ENCODE peak calls at places on chromosomes 13 and 19, in five cellular contexts. O, T, Q, S and F are unnamed samples.

GRCh38 chr13:98280176-98280510 is 103.1 kb upstream of the RNF113B start:
- DNase-seq in Q (no peak), S (no peak), O (no peak), T (no peak), F (no peak)

GRCh38 chr13:62678039-62678438 is 1262.4 kb upstream of the PCDH20 start:
- DNase-seq in S (no peak), T (no peak), O (no peak), Q (no peak), F (no peak)

GRCh38 chr13:41995946-41996345 is 35.0 kb upstream of the VWA8 start:
- DNase-seq in S (no peak), O (no peak), T (no peak), Q (no peak), F (no peak)

GRCh38 chr19:12293771-12294307 is 844 bp downstream of the ZNF44 start:
- DNase-seq in Q (peak), S (peak), T (peak), O (peak), F (peak)

GRCh38 chr19:17411801-17412200 is 6.4 kb upstream of the BST2 start:
- DNase-seq in S (no peak), Q (no peak), T (no peak), O (no peak), F (no peak)

GRCh38 chr13:112781881-112782361 is 92.1 kb downstream of the ATP11A start:
- DNase-seq in O (peak), T (no peak), S (peak), Q (no peak), F (no peak)

GRCh38 chr13:23289917-23290357 is 109.2 kb downstream of the SGCG start:
- DNase-seq in T (no peak), O (no peak), Q (no peak), S (peak), F (no peak)

GRCh38 chr19:45498411-45499195 is at the start of gene PPM1N:
- DNase-seq in T (peak), O (no peak), S (no peak), Q (no peak), F (no peak)

GRCh38 chr13:47463726-47464125 is 537.3 kb downstream of the SUCLA2 start:
- DNase-seq in T (no peak), Q (no peak), S (no peak), O (no peak), F (no peak)

GRCh38 chr19:31390721-31391120 is 41.5 kb upstream of the TSHZ3 start:
- DNase-seq in O (no peak), S (no peak), Q (no peak), T (no peak), F (no peak)

GRCh38 chr13:95100525-95101121 is 200.6 kb downstream of the ABCC4 start:
- DNase-seq in T (no peak), O (no peak), Q (no peak), S (no peak), F (peak)

GRCh38 chr13:40801255-40802217 is 12.1 kb downstream of the SLC25A15 start:
- DNase-seq in T (peak), O (no peak), Q (no peak), S (no peak), F (no peak)

GRCh38 chr13:40799508-40799907 is 10.1 kb downstream of the SLC25A15 start:
- DNase-seq in O (no peak), S (no peak), T (no peak), Q (no peak), F (no peak)

GRCh38 chr13:40796649-40797048 is 7.2 kb downstream of the SLC25A15 start:
- DNase-seq in O (no peak), T (no peak), Q (no peak), S (no peak), F (no peak)

GRCh38 chr13:40800559-40800958 is 11.1 kb downstream of the SLC25A15 start:
- DNase-seq in S (no peak), O (no peak), T (no peak), Q (no peak), F (no peak)

DNA sequence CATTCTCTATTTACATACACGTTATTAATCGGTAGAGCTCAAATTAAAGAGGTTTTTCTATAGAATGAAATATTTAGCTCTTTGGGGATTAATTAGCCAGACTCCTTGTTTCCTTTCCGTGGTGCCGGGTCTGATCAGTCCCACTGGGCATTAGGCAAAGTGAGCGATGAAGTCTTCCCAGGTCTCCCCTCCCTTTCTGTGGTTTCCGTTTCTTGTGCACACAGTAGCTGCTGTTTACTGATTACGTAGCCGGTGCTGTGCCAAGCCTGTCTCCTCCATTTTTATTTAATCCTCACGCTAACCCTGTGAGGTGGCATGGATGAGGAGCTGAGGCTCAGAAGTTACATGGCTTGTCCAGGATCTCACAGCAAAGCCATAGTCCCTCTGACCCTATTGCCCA is 9.0 kb downstream of the SLC25A15 start:
- DNase-seq in Q (no peak), S (no peak), O (peak), T (no peak), F (no peak)
- TF ChIP-seq POLR2A in Q (no peak), S (no peak), O (no peak), T (no peak), F (no peak)

DNA sequence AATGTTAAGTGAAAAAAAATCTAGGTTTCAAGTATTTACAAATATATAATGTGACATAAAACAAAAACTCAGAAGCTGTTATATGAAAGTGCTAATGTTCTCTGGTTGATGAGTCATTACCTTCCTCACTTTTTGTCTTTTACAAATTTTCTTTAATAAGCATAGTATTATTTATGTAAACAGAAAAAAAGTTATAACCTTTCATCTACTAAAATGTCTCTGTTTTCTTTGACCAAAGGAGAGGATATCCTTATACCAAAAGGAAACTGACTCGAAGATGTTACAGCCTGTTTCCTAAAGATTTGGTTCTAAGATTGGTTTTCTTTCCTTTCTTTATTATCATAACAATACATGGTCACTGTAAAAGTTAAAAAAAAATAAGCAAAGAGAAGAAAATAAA is 38.0 kb downstream of the RCBTB2 start:
- DNase-seq in O (no peak), Q (no peak), S (no peak), T (no peak), F (no peak)
- TF ChIP-seq POLR2A in O (no peak), Q (no peak), S (no peak), T (no peak), F (no peak)

GRCh38 chr19:36265064-36265463 is 50.2 kb downstream of the ZNF146 start:
- DNase-seq in S (peak), Q (no peak), O (no peak), T (no peak), F (no peak)

GRCh38 chr19:36267061-36267845 is 52.3 kb downstream of the ZNF146 start:
- DNase-seq in Q (no peak), T (no peak), O (no peak), S (no peak), F (no peak)

GRCh38 chr19:36265856-36266374 is 51.0 kb downstream of the ZNF146 start:
- DNase-seq in Q (no peak), T (no peak), O (no peak), S (no peak), F (no peak)

DNA sequence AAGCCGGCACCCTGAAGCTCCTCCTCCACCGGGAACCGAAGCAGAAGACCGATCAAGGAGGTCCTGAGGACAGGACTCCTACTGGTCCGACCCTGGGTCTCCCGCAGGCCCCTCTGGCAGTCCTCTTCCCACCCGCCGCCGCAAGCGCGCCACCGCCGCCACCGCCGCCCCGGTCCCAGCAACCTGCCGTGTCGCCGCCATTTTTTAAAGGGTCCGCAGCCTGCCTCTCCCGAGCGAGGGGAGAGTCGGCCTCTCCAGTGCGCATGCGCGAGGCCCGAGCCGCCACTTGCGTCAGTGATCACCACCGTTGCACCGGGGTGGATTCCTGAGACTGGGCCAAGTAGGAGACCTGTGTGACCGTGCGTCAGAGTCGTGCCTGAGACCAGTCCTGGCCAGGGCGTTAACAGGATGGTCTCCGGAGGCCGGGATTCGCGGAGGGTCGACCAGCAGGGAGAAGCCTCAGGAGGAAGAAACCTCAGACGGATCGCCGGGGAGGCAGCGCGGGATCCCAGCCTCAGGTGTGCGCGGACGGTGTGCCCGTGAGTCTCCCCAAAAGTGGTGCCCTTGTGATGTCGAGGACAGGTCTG is 51.6 kb downstream of the ZNF146 start:
- DNase-seq in O (no peak), S (peak), T (no peak), Q (no peak), F (no peak)
- TF ChIP-seq POLR2A in O (no peak), S (no peak), T (no peak), Q (no peak), F (no peak)

GRCh38 chr19:53068199-53068598 is 23.7 kb downstream of the ERVV-2 start:
- DNase-seq in T (no peak), S (no peak), O (no peak), Q (no peak), F (no peak)
- TF ChIP-seq POLR2A in T (no peak), S (no peak), O (no peak), Q (no peak), F (no peak)

GRCh38 chr13:89393758-89394157 is 1722.6 kb downstream of the SLITRK5 start:
- DNase-seq in T (no peak), O (no peak), S (no peak), Q (no peak), F (no peak)
- TF ChIP-seq POLR2A in T (no peak), O (no peak), S (no peak), Q (no peak), F (no peak)

GRCh38 chr13:48975101-48975925 is at the start of gene FNDC3A:
- DNase-seq in S (peak), Q (no peak), O (peak), T (peak), F (peak)
- TF ChIP-seq POLR2A in S (peak), Q (peak), O (no peak), T (no peak), F (no peak)

GRCh38 chr19:40285353-40286234 is 449 bp upstream of the AKT2 start:
- DNase-seq in T (peak), S (peak), Q (peak), O (peak), F (peak)
- TF ChIP-seq POLR2A in T (peak), S (peak), Q (peak), O (no peak), F (no peak)

GRCh38 chr13:50914848-50915247 is 5.3 kb downstream of the RNASEH2B start:
- DNase-seq in O (no peak), Q (no peak), S (no peak), T (no peak), F (no peak)

GRCh38 chr13:50917572-50917971 is 8.0 kb downstream of the RNASEH2B start:
- DNase-seq in T (no peak), Q (no peak), S (no peak), O (no peak), F (no peak)

GRCh38 chr13:50915562-50915961 is 6.0 kb downstream of the RNASEH2B start:
- DNase-seq in Q (no peak), S (no peak), O (no peak), T (peak), F (no peak)

GRCh38 chr13:50914301-50914700 is 4.7 kb downstream of the RNASEH2B start:
- DNase-seq in O (no peak), Q (no peak), T (no peak), S (no peak), F (no peak)

DNA sequence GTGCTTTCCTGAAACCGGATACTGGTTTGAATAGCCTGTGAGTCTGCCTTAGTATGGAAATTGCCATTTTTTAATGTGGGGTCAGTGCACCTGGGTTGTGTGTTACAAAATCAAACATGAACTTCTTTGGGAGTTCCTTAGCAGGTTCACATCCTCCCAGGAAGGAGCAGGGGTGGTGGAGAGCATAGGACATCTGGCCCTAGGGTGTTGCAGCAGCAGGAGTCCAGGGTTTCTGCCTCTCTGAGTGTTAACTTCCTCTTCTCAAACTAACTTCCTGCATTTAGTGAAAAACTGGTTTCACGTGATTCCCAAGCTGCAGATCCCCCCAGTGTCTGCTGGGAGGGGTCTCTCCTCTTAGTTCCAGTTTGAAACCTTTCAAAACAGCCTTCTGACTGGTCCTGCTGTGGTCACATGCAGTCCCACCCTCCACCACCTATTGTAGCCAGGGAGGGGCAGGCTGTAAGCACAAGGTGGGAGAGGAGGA is 7.2 kb downstream of the RNASEH2B start:
- DNase-seq in Q (no peak), S (peak), T (peak), O (no peak), F (no peak)
- TF ChIP-seq POLR2A in Q (no peak), S (no peak), T (no peak), O (no peak), F (no peak)

GRCh38 chr13:110651271-110651670 is 35.9 kb downstream of the NAXD start:
- DNase-seq in T (no peak), S (no peak), Q (no peak), O (no peak), F (no peak)
- TF ChIP-seq POLR2A in T (no peak), S (no peak), Q (no peak), O (no peak), F (no peak)

DNA sequence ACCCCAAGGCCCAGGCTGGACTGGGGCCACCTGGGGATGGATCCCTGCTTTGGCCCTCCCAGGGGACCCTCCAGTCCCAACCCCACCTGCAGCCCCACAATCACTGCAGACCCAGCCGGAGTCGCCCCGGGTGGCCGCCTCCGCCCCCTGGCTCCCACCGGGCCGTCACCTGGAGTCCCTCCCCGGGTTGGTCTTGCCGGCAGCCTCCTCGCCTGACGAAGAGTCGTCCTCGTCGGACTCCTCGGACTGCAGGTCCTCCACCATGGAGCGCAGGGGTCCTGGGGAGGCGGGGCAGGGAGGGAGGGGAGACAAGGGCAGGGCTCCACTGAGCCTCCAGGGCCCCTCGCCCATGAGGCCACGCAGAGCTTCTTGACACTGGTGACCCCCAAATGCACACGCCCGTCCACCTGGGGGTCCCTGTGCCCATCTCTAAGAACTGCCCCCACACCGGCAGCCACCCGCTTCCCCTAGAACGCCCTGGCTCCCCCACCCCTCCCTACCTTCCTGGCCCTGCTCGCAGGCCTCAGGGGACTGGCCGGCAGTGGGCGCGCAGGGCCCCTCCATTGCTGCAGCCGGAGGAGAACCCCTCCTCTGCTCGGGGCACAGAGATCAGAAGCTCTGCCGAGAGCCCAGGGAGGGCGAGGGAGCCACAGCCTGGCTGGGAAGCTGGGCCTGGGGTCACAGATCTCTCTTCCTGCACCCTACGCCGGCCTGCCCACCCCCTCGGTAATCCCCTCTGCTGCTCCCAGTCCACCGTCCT is 63.4 kb downstream of the MLLT1 start:
- DNase-seq in T (no peak), Q (no peak), S (no peak), O (no peak), F (no peak)
- TF ChIP-seq POLR2A in T (no peak), Q (no peak), S (no peak), O (no peak), F (no peak)